ENCODE peak calls at places on chromosome 4, in nine cellular contexts. A is ovary, I is thyroid gland, P is testis, Z is prostate gland, H is sigmoid colon, M is K562, N is uterus, W is A549. Q is an unnamed sample.

GRCh38 chr4:15262396-15262795 is 165.4 kb upstream of the C1QTNF7 start:
- DNase-seq in A (no peak), I (no peak), P (no peak), Z (no peak), H (no peak), M (no peak), N (no peak), W (no peak), Q (no peak)

GRCh38 chr4:126071346-126072333 is 756.9 kb downstream of the FAT4 start:
- DNase-seq in A (no peak), I (peak), P (no peak), Z (peak), H (no peak), M (no peak), N (no peak), W (no peak), Q (no peak)

GRCh38 chr4:73988096-73988495 is at the start of gene PPBP:
- DNase-seq in A (no peak), I (no peak), P (no peak), Z (no peak), H (no peak), M (no peak), N (no peak), W (no peak), Q (no peak)

GRCh38 chr4:95183656-95184408 is 364.9 kb downstream of the UNC5C start:
- DNase-seq in A (no peak), I (no peak), P (no peak), Z (no peak), H (no peak), M (no peak), N (no peak), W (no peak), Q (no peak)

GRCh38 chr4:127685292-127685691 is 44.9 kb upstream of the SLC25A31 start:
- DNase-seq in A (no peak), I (no peak), P (no peak), Z (no peak), H (no peak), M (no peak), N (no peak), W (no peak), Q (no peak)

GRCh38 chr4:168487821-168488162 is 7.5 kb upstream of the DDX60L start:
- DNase-seq in A (no peak), I (no peak), P (no peak), Z (no peak), H (no peak), M (no peak), N (no peak), W (no peak), Q (no peak)

GRCh38 chr4:31059753-31060522 is 339.8 kb downstream of the PCDH7 start:
- DNase-seq in A (no peak), I (no peak), P (no peak), Z (no peak), H (no peak), M (no peak), N (no peak), W (no peak), Q (no peak)

GRCh38 chr4:7124643-7125442 is 57.0 kb upstream of the GRPEL1 start:
- DNase-seq in A (peak), I (peak), P (peak), Z (peak), H (peak), M (peak), N (peak), W (no peak), Q (peak)

GRCh38 chr4:169976951-169977350 is 49.2 kb downstream of the MFAP3L start:
- DNase-seq in A (no peak), I (no peak), P (no peak), Z (no peak), H (no peak), M (no peak), N (no peak), W (no peak), Q (no peak)

GRCh38 chr4:114267976-114268375 is 288.5 kb upstream of the ARSJ start:
- DNase-seq in A (no peak), I (no peak), P (no peak), Z (no peak), H (no peak), M (no peak), N (no peak), W (no peak), Q (no peak)

GRCh38 chr4:173538148-173538902 is 8.3 kb upstream of the HAND2 start:
- DNase-seq in A (peak), I (no peak), P (no peak), Z (no peak), H (peak), M (no peak), N (no peak), W (no peak), Q (no peak)

GRCh38 chr4:38318737-38319455 is 345.1 kb upstream of the KLF3 start:
- DNase-seq in A (peak), I (peak), P (peak), Z (peak), H (peak), M (peak), N (peak), W (peak), Q (peak)

GRCh38 chr4:71251266-71251665 is 87.6 kb upstream of the SLC4A4 start:
- DNase-seq in A (no peak), I (no peak), P (no peak), Z (no peak), H (no peak), M (no peak), N (no peak), W (no peak), Q (no peak)

GRCh38 chr4:14862881-14863280 is 139.4 kb upstream of the CPEB2 start:
- DNase-seq in A (peak), I (peak), P (peak), Z (no peak), H (peak), M (peak), N (no peak), W (no peak), Q (no peak)

GRCh38 chr4:106898621-106899230 is 137.4 kb downstream of the DKK2 start:
- DNase-seq in A (peak), I (peak), P (peak), Z (no peak), H (no peak), M (peak), N (no peak), W (peak), Q (peak)

GRCh38 chr4:23779422-23779821 is 110.4 kb downstream of the PPARGC1A start:
- DNase-seq in A (no peak), I (no peak), P (no peak), Z (no peak), H (no peak), M (no peak), N (no peak), W (no peak), Q (no peak)

GRCh38 chr4:133154725-133155124 is 5.6 kb downstream of the PCDH10 start:
- DNase-seq in A (no peak), I (peak), P (peak), Z (no peak), H (no peak), M (peak), N (no peak), W (no peak), Q (no peak)

GRCh38 chr4:184396001-184396400 is 78.3 kb downstream of the IRF2 start:
- DNase-seq in A (no peak), I (no peak), P (no peak), Z (no peak), H (no peak), M (no peak), N (no peak), W (no peak), Q (no peak)
- H3K4me3 ChIP-seq in A (no peak), I (no peak), P (no peak), Z (no peak), H (no peak), M (no peak), N (no peak), W (no peak), Q (no peak)

GRCh38 chr4:1717129-1718094 is 3.7 kb downstream of the TMEM129 start:
- DNase-seq in A (no peak), I (no peak), P (no peak), Z (no peak), H (no peak), M (no peak), N (no peak), W (no peak), Q (no peak)
- TF ChIP-seq POLR2A in A (no peak), I (no peak), P (no peak), Z (no peak), H (no peak), M (no peak), N (no peak), W (no peak), Q (no peak)

DNA sequence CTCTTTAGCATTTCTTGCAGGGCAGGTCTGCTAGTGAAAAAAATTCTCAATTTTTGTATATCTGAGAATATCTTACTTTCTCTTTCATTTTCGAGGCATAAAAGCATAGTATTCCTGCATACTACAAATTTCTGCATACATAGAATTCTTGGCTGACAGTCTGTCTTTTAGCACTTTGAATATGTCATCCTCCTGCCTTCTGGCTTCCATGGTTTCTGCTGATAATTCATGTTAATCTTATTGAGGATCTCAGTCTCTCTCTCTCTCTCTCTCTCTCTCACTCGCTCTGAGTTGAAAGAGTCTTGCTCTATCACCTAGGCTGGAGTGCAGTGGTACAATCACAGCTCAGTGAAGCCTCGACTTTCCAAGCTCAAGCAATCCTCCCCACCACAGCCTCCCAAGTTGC is 161.1 kb downstream of the FNIP2 start:
- DNase-seq in A (no peak), I (no peak), P (no peak), Z (no peak), H (no peak), M (peak), N (no peak), W (no peak), Q (no peak)
- H3K4me3 ChIP-seq in A (no peak), I (no peak), P (no peak), Z (no peak), H (no peak), M (no peak), N (no peak), W (no peak), Q (no peak)

GRCh38 chr4:145481164-145481941 is at the start of gene SMAD1:
- DNase-seq in A (peak), I (peak), P (peak), Z (peak), H (peak), M (peak), N (peak), W (peak), Q (peak)
- TF ChIP-seq POLR2A in A (peak), I (peak), P (no peak), Z (peak), H (no peak), M (no peak), N (peak), W (peak), Q (peak)

GRCh38 chr4:152165146-152165545 is 370.7 kb downstream of the FBXW7 start:
- DNase-seq in A (no peak), I (no peak), P (no peak), Z (no peak), H (no peak), M (no peak), N (no peak), W (no peak), Q (no peak)
- H3K4me3 ChIP-seq in A (no peak), I (no peak), P (no peak), Z (no peak), H (no peak), M (no peak), N (no peak), W (no peak), Q (no peak)

DNA sequence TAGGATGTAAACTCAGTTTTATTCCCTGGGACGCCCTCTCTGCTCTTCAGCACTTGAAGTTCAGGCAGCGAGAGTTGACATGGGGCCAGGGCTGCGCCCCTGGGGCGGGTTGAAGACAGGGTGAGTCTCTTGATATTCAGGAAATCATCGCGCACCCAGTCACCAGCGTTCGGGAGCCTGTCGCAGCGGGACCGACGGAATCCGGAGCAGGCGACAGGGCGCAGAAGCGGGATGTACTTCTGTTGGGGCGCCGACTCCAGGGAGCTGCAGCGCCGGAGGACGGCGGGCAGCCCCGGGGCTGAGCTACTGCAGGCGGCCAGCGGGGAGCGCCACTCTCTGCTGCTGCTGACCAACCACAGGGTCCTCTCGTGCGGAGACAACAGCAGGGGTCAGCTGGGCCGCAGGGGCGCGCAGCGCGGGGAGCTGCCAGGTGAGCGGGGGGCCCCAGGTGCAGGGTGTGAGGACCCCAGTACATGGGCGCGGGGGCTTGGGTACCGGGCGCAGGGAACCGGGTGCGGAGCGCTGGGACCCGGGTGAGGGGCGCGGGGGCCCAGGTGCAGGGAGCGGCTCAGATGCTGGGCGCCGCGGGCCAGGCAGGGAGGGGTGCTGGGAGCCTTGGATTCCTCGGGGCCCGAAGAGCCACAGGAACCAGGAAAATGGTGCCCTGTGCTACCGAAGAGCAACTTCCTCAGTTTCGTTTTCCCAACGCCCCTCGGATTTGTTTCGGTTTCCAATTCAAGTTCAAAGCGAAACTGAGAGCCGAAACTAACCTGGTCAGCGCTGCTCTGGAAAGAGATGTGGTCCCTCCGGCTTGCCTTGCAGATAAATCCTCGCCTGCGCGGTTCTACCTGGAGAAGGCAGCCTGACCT is at the start of gene HERC6:
- DNase-seq in A (peak), I (peak), P (peak), Z (peak), H (peak), M (peak), N (peak), W (peak), Q (peak)
- TF ChIP-seq POLR2A in A (no peak), I (peak), P (no peak), Z (peak), H (no peak), M (no peak), N (peak), W (peak), Q (peak)

DNA sequence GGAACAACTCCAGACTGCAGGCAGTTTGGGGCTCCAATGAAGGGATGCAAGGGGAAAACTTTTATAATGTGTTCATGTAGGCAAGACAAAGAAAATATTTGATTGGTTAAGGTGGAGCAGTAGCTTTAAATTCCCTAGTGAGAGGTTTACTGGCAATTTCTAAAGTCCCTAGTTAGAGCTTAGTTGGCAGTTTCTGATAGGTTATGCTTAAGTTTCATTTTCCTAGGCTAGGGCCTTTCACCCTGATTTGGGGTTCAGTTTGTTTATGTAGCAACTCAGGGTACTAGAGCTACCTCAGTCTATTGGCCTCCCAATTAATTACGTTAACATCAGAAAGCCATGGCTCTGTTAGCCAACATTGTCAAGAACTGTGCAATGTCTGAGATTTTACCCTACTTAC is 14.6 kb downstream of the BBS12 start:
- DNase-seq in A (no peak), I (no peak), P (no peak), Z (no peak), H (no peak), M (no peak), N (no peak), W (no peak), Q (no peak)
- H3K4me3 ChIP-seq in A (no peak), I (no peak), P (no peak), Z (no peak), H (no peak), M (no peak), N (no peak), W (no peak), Q (no peak)

GRCh38 chr4:118037955-118038354 is 3.7 kb downstream of the NDST3 start:
- DNase-seq in A (no peak), I (no peak), P (no peak), Z (no peak), H (no peak), M (no peak), N (no peak), W (no peak), Q (no peak)
- TF ChIP-seq POLR2A in A (no peak), I (no peak), P (no peak), Z (no peak), H (no peak), M (no peak), N (no peak), W (no peak), Q (no peak)